ENCODE peak calls at places on chromosome 11, in six cellular contexts. N, D, E, Q, T and G are unnamed samples.
A peak's percentile ranks its signal among the peaks of the same experiment; 100 is the strongest.

GRCh38 chr11:109033627-109034340 is 368.9 kb downstream of the DDX10 start:
- DNase-seq in Q (no peak), T (no peak), D (no peak), N (no peak), E (peak; percentile 17), G (no peak)

GRCh38 chr11:134158023-134158422 is 65.7 kb downstream of the NCAPD3 start:
- DNase-seq in E (peak; percentile 57), D (no peak), Q (no peak), T (no peak), N (no peak), G (no peak)

GRCh38 chr11:133191931-133192330 is 340.4 kb downstream of the OPCML start:
- DNase-seq in N (no peak), T (no peak), E (no peak), D (no peak), Q (no peak), G (no peak)

GRCh38 chr11:118401880-118402590 is 629 bp downstream of the ATP5MG start:
- DNase-seq in Q (no peak), E (no peak), N (no peak), T (no peak), D (no peak), G (no peak)

GRCh38 chr11:126638663-126639062 is 283.2 kb downstream of the ST3GAL4 start:
- DNase-seq in E (no peak), T (no peak), Q (no peak), D (no peak), N (no peak), G (no peak)

GRCh38 chr11:40401132-40401853 is 1058.2 kb downstream of the LRRC4C start:
- DNase-seq in T (no peak), Q (no peak), E (no peak), N (no peak), D (no peak), G (no peak)

GRCh38 chr11:118873804-118874203 is 9.9 kb upstream of the CXCR5 start:
- DNase-seq in D (no peak), E (no peak), T (no peak), Q (no peak), N (no peak), G (no peak)

GRCh38 chr11:45736424-45736823 is 68.5 kb upstream of the SLC35C1 start:
- DNase-seq in E (no peak), D (no peak), N (no peak), Q (no peak), T (peak; percentile 60), G (no peak)

GRCh38 chr11:101612481-101612880 is 28.7 kb upstream of the TRPC6 start:
- DNase-seq in E (no peak), N (no peak), Q (no peak), T (no peak), D (no peak), G (no peak)

GRCh38 chr11:2248762-2249161 is 21.6 kb downstream of the ASCL2 start:
- DNase-seq in N (no peak), E (no peak), D (no peak), Q (no peak), T (peak; percentile 20), G (no peak)
- H3K27ac ChIP-seq in N (no peak overlapping the region), E (no peak overlapping the region), D (no peak overlapping the region), Q (no peak overlapping the region), T (no peak overlapping the region), G (no peak overlapping the region)

DNA sequence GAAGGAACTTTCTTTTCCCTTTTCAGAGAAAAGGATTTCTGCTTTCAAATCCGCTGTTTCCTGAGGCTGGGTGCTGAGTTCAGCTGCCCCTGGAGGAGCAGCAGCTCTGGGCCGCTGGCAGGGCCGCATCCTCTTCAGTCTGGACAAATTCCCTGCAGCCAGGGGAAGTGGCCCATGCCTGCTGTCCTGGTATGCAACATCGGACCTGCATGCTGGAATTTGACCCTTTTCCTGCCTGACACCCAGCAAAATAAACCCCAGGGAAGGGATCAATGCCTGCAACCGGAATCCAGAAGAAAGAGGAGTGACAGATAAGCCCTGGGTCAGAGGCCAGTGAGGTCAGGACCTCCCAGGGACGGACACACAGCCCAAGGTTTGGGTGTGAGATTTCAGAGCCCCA is 54.1 kb upstream of the LINC01488 start:
- DNase-seq in T (peak; percentile 61), Q (no peak), N (no peak), D (no peak), E (no peak), G (no peak)
- TF ChIP-seq POLR2A in T (no peak), Q (no peak), N (no peak), D (no peak), E (no peak), G (no peak)

GRCh38 chr11:3942956-3943497 is 87.6 kb downstream of the STIM1 start:
- DNase-seq in Q (no peak), T (no peak), D (no peak), E (no peak), N (no peak), G (peak; percentile 77)

GRCh38 chr11:3942160-3942955 is 86.9 kb downstream of the STIM1 start:
- DNase-seq in T (no peak), D (no peak), Q (peak; percentile 29), E (no peak), N (no peak), G (peak; percentile 77)

GRCh38 chr11:3946445-3947017 is 91.1 kb downstream of the STIM1 start:
- DNase-seq in Q (no peak), T (no peak), D (no peak), N (no peak), E (no peak), G (no peak)

GRCh38 chr11:3947084-3947483 is 91.6 kb downstream of the STIM1 start:
- DNase-seq in T (peak; percentile 71), E (no peak), D (no peak), Q (no peak), N (no peak), G (peak; percentile 86)

DNA sequence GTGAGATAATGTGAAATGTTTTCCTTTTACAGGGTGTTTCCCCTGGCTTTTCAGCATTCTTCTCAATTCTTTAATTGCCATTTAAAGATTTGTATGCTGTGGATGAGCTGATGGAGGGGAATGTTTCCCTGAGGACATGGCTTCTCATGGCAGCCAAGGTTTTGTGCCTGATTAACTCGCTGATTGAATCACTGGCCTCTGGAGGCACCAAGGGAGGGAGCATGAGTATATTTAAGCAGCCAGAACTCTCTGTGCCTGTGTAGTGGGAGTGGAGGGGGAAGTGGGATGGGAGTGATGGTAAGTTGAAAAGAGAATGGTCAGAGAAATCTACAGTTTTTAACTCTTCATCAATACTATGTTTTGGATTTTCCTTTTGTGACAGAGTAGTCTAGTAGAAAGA is 88.7 kb downstream of the STIM1 start:
- DNase-seq in N (no peak), E (no peak), T (no peak), D (no peak), Q (no peak), G (no peak)
- TF ChIP-seq POLR2AphosphoS5 in N (no peak), E (peak; percentile 18), T (no peak), D (no peak), Q (no peak), G (no peak)

GRCh38 chr11:66663741-66664296 is 13.9 kb downstream of the RBM4B start:
- DNase-seq in N (no peak), D (no peak), E (no peak), Q (no peak), T (no peak), G (no peak)

GRCh38 chr11:66665369-66665768 is 12.3 kb downstream of the RBM4B start:
- DNase-seq in E (no peak), D (no peak), N (no peak), T (no peak), Q (no peak), G (no peak)

DNA sequence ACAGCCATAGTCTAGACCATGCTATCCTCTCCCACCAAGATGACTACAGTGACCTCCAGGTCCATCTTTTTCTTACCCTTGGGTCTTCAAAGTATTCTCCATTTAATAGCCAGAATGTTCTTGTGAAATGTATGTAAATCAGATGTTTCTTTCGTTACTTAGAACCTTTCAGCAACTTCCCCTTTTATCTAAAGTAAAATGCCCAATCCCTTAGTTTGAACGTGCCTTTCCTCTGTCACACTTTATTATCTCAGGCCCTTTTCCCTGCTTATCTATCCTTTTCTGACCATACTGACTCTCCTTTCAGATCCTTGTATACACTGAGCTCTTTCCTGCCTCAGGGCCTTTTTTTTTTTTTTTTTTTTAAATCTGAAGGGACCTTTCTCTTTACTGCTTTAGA is 17.9 kb downstream of the RBM4B start:
- DNase-seq in E (no peak), D (no peak), T (no peak), N (no peak), Q (no peak), G (no peak)
- H3K27ac ChIP-seq in E (no peak overlapping the region), D (no peak overlapping the region), T (no peak overlapping the region), N (no peak overlapping the region), Q (no peak overlapping the region), G (no peak overlapping the region)

GRCh38 chr11:26276798-26277424 is 55.0 kb upstream of the ANO3 start:
- DNase-seq in E (no peak), D (no peak), N (peak; percentile 21), Q (peak; percentile 44), T (peak; percentile 66), G (no peak)
- TF ChIP-seq POLR2A in E (no peak), D (no peak), N (no peak), Q (no peak), T (no peak), G (no peak)

DNA sequence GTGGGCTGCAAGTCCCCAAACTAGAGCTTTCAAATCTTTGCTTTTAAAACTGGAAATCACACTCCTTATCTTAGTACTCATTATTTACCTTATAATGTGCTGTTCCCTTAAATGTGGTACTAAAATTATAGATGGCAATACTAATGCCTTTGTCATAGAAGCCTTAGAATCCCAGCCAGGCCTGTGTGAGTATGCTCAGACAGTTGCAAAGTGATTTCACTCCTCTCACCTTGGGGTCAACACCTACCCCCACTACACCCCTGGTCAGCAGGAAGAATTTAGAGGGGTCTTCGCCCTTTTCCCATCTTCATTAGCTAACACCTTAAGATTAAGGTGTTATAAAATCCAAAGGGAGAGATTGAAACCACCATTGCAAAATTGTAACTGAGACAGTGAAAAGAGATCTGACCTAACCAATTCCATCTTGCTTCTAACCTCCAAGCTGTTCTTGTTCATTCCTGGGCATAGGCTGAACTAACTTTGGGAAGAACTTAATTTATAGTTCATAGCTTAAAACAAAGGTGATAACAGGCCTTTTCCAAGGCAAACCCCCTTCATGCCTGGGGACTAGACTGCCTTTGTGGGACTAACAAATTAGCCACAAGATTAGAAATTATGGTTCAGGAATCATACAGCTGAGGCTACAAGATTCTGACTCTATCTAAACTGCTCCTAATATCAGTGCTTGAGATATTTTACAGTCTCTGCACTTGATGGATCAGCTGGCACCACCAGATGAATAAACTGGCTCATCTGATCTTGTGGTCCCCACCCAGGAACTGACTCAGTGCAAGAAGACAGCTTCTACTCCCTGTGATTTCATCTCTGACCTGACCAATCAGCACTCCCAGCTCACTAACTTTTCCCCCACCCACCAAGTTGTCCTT is 10.4 kb upstream of the MRPL17 start:
- DNase-seq in Q (no peak), E (no peak), N (peak; percentile 37), T (peak; percentile 76), D (no peak), G (no peak)
- TF ChIP-seq POLR2AphosphoS5 in Q (no peak), E (peak; percentile 19), N (peak; percentile 22), T (no peak), D (no peak), G (no peak)

GRCh38 chr11:29018631-29019030 is 910.4 kb downstream of the METTL15 start:
- DNase-seq in Q (no peak), N (no peak), T (no peak), E (no peak), D (no peak), G (no peak)
- H3K27ac ChIP-seq in Q (no peak overlapping the region), N (no peak overlapping the region), T (no peak overlapping the region), E (no peak overlapping the region), D (no peak overlapping the region), G (no peak overlapping the region)